ENCODE peak calls at places on chromosomes 4 and X, in seven cellular contexts. T is aorta; Q is HCT116; N is CD4-positive, CD25-positive, alpha-beta regulatory T cell; A is mucosa of descending colon; Z is left lung; D is psoas muscle. H is an unnamed sample. For H3K36me3 and H3K4me1, the result is how much of the 10 kb centered on the place peaks cover.

GRCh38 chr4:143352052-143352451 is 15.4 kb downstream of the GAB1 start:
- ATAC-seq in T (no peak), Q (no peak), N (no peak), A (peak), Z (peak), D (peak), H (no peak)

GRCh38 chrX:128439159-128439558 is 387.0 kb upstream of the ACTRT1 start:
- ATAC-seq in T (no peak), Q (no peak), N (no peak), A (no peak), Z (no peak), D (no peak), H (no peak)

GRCh38 chr4:154471032-154471431 is 20.6 kb downstream of the DCHS2 start:
- ATAC-seq in T (no peak), Q (no peak), N (no peak), A (no peak), Z (no peak), D (no peak), H (no peak)

GRCh38 chr4:2962099-2962455 is 1.1 kb downstream of the NOP14 start:
- ATAC-seq in T (no peak), Q (no peak), N (no peak), A (no peak), Z (no peak), D (no peak), H (no peak)

GRCh38 chr4:137968956-137969709 is 273.0 kb downstream of the SLC7A11 start:
- ATAC-seq in T (no peak), Q (no peak), N (no peak), A (no peak), Z (no peak), D (no peak), H (no peak)

GRCh38 chr4:40864531-40864930 is 114.8 kb downstream of the NSUN7 start:
- ATAC-seq in T (no peak), Q (no peak), N (no peak), A (no peak), Z (no peak), D (no peak), H (no peak)

GRCh38 chr4:25861951-25862410 is 807 bp downstream of the SEL1L3 start:
- ATAC-seq in T (no peak), Q (peak), N (peak), A (peak), Z (peak), D (peak), H (no peak)

GRCh38 chr4:124650614-124651013 is 61.9 kb downstream of the ANKRD50 start:
- ATAC-seq in T (no peak), Q (no peak), N (no peak), A (no peak), Z (no peak), D (no peak), H (no peak)

GRCh38 chrX:119145241-119145653 is 17.6 kb upstream of the KIAA1210 start:
- ATAC-seq in T (no peak), Q (peak), N (no peak), A (peak), Z (no peak), D (no peak), H (no peak)

GRCh38 chr4:64895031-64895430 is 485.8 kb upstream of the TECRL start:
- ATAC-seq in T (no peak), Q (no peak), N (no peak), A (no peak), Z (no peak), D (no peak), H (no peak)

GRCh38 chr4:142706381-142706780 is 139.7 kb downstream of the INPP4B start:
- ATAC-seq in T (no peak), Q (no peak), N (no peak), A (no peak), Z (no peak), D (no peak), H (no peak)

GRCh38 chr4:183996868-183997267 is 91.8 kb downstream of the STOX2 start:
- ATAC-seq in T (no peak), Q (no peak), N (no peak), A (no peak), Z (no peak), D (no peak), H (no peak)

DNA sequence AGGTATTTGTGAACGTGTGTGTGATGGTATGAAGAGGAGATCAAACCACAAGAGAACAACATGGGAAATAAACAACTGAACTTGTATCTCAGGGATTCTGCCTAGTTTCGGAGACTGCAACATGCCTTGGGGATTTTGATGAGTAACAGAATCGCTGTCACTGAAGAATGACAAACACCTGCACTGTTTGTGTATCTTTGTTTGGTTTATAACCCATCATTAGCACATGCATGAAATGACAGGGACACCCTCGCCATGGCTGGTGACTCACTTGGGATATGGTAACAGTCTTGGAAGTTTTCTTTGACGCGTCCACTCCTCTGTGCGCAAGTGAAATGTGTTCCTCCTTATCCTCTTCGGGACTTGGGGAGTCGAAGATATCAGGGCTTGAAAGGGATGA is 30.3 kb upstream of the MAP3K15 start:
- ATAC-seq in T (no peak), Q (no peak), N (no peak), A (no peak), Z (no peak), D (no peak), H (no peak)
- H3K36me3 ChIP-seq in T (under half), Q (under half), N (half or more), A (under half), Z (under half), D (under half), H (under half)

GRCh38 chr4:54015421-54016065 is 48.9 kb downstream of the CHIC2 start:
- ATAC-seq in T (no peak), Q (no peak), N (no peak), A (no peak), Z (no peak), D (no peak), H (no peak)
- H3K4me1 ChIP-seq in T (under half), Q (under half), N (under half), A (under half), Z (under half), D (under half), H (under half)

DNA sequence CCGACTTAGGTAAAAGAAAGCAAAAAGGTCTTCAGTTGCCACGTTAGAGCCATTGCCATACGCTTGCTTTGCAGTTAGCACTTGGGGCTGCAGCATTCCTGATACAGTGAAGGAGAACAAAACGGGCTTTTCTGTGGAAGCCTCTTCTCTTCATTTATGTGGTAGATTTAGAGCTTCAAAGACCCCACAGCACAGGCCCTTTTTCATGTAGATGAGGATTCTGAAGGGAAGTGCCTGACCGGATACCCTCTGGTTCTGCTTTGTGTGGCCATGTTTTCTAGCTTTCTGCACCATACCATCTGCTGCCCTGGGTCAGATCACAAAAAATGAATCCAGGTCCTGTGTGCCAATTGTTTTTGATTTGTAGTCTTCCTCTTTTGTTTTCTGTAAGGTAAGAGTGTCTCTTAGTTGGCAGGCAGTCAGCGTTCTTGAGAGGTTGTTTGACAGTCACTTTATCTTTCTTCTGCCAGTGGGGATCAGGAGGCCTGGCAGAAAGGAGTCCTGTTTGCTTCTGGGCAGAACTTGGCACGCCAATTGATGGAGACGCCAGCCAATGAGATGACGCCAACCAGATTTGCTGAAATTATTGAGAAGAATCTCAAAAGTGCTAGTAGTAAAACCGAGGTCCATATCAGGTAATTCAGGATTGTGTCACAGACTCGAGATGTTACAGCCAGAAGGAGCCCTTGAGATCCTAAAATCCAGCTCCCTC is 7.7 kb downstream of the LAP3 start:
- ATAC-seq in T (no peak), Q (no peak), N (no peak), A (no peak), Z (no peak), D (peak), H (no peak)
- H3K36me3 ChIP-seq in T (under half), Q (half or more), N (half or more), A (under half), Z (half or more), D (under half), H (under half)

GRCh38 chr4:1211371-1211770 is 37.6 kb downstream of the CTBP1 start:
- ATAC-seq in T (no peak), Q (no peak), N (no peak), A (no peak), Z (no peak), D (no peak), H (no peak)
- H3K4me1 ChIP-seq in T (under half), Q (under half), N (under half), A (under half), Z (under half), D (under half), H (half or more)

H was measured in gastroesophageal sphincter.